ENCODE peak calls at places on chromosomes 12 and 14, in six cellular contexts. D is esophagus muscularis mucosa, J is fibroblast of lung, S is GM12878, W is adrenal gland, K is body of pancreas. G is an unnamed sample. For H3K4me1 and H3K9me3, the result is how much of the 10 kb centered on the place peaks cover.

GRCh38 chr12:8065991-8066594 is at the start of gene C3AR1:
- DNase-seq in J (peak), K (no peak), S (no peak), D (no peak), W (no peak), G (no peak)

GRCh38 chr12:82966160-82966559 is 279.5 kb downstream of the TMTC2 start:
- DNase-seq in S (no peak), D (no peak), W (no peak), J (no peak), K (no peak), G (no peak)

GRCh38 chr12:113893221-113893620 is 72.9 kb downstream of the RBM19 start:
- DNase-seq in K (no peak), D (no peak), J (no peak), W (no peak), S (no peak), G (peak)

GRCh38 chr12:52149182-52149641 is 42.6 kb downstream of the KRT80 start:
- DNase-seq in D (no peak), W (no peak), J (no peak), S (no peak), K (no peak), G (no peak)

GRCh38 chr12:121364657-121365265 is 12.6 kb upstream of the ANAPC5 start:
- DNase-seq in K (no peak), J (peak), S (no peak), W (no peak), D (no peak), G (no peak)

GRCh38 chr12:110917467-110917866 is 2.9 kb downstream of the MYL2 start:
- DNase-seq in W (no peak), S (no peak), K (no peak), J (peak), D (no peak), G (peak)

GRCh38 chr14:69059658-69060648 is 80.9 kb upstream of the ACTN1 start:
- DNase-seq in D (no peak), J (peak), S (no peak), K (no peak), W (peak), G (peak)

GRCh38 chr14:68815288-68816182 is 22.7 kb upstream of the ZFP36L1 start:
- DNase-seq in D (no peak), J (no peak), S (no peak), K (no peak), W (no peak), G (no peak)

GRCh38 chr14:21060590-21061346 is 3.1 kb downstream of the RNASE8 start:
- DNase-seq in W (no peak), J (no peak), S (no peak), D (no peak), K (no peak), G (no peak)

GRCh38 chr14:69901113-69901951 is 22.1 kb downstream of the SMOC1 start:
- DNase-seq in K (no peak), S (no peak), W (no peak), J (no peak), D (no peak), G (no peak)

GRCh38 chr12:42332301-42332894 is 6.4 kb downstream of the PPHLN1 start:
- DNase-seq in J (peak), K (peak), S (no peak), W (no peak), D (no peak), G (no peak)

GRCh38 chr12:46209914-46210834 is 58.7 kb downstream of the SLC38A1 start:
- DNase-seq in J (peak), W (no peak), K (peak), S (peak), D (no peak), G (no peak)

GRCh38 chr14:51319181-51319597 is 79.1 kb downstream of the TMX1 start:
- DNase-seq in D (no peak), K (no peak), W (no peak), J (peak), S (no peak), G (no peak)

GRCh38 chr12:66678640-66679268 is at the start of gene GRIP1:
- DNase-seq in W (no peak), J (peak), D (no peak), S (no peak), K (no peak), G (no peak)

GRCh38 chr12:85424581-85425348 is 144.7 kb downstream of the ALX1 start:
- DNase-seq in S (peak), K (peak), J (peak), W (peak), D (no peak), G (no peak)

GRCh38 chr12:79364197-79364596 is 326.6 kb downstream of the PAWR start:
- DNase-seq in D (no peak), J (peak), W (no peak), S (no peak), K (no peak), G (no peak)

GRCh38 chr12:64496839-64497400 is 45.0 kb downstream of the TBK1 start:
- DNase-seq in S (no peak), W (no peak), K (no peak), D (no peak), J (no peak), G (no peak)

GRCh38 chr14:36068777-36069534 is 107.6 kb downstream of the PTCSC3 start:
- DNase-seq in W (no peak), D (no peak), S (no peak), J (peak), K (no peak), G (peak)

GRCh38 chr14:22556990-22557623 is 31.9 kb downstream of the DAD1 start:
- DNase-seq in J (peak), W (peak), K (peak), D (no peak), S (no peak), G (peak)

GRCh38 chr12:92827836-92828431 is 101.2 kb downstream of the EEA1 start:
- DNase-seq in W (no peak), S (peak), J (peak), D (no peak), K (no peak), G (peak)

GRCh38 chr14:99565383-99565782 is 38.6 kb downstream of the CCDC85C start:
- DNase-seq in S (no peak), W (no peak), D (no peak), K (no peak), J (no peak), G (no peak)
- H3K4me1 ChIP-seq in S (under half), W (half or more), D (half or more), K (half or more), J (under half), G (half or more)

GRCh38 chr12:108596854-108597558 is 878 bp downstream of the TMEM119 start:
- DNase-seq in J (no peak), S (no peak), W (no peak), K (no peak), D (no peak), G (no peak)
- H3K4me3 ChIP-seq in J (peak), S (no peak), W (peak), K (no peak), D (peak), G (peak)

GRCh38 chr12:402127-402456 is 648 bp downstream of the CCDC77 start:
- DNase-seq in J (peak), S (no peak), W (no peak), D (no peak), K (no peak), G (no peak)
- H3K9me3 ChIP-seq in J (under half), S (under half), W (under half), D (under half), K (under half), G (under half)

DNA sequence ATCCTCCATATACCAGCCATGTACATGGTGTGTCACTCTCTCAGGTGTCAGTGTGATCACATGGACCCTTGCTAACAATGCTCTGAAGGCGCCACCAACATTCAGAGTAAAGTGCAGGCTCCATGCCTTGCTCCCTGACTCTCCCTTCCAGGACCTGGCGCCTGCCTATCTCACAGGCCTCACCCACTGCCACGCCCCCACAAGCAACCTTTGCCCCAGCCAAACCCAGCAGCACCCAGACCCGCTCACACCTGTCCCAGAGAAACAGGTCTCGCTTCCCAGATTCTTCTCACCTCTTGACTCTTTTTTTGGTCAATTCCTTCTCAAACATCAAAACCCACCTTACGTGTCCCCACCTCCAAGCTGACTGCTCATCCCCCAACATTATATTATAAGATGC is 52.3 kb downstream of the KCNK10 start:
- DNase-seq in S (no peak), J (no peak), W (no peak), D (no peak), K (peak), G (no peak)
- H3K4me1 ChIP-seq in S (under half), J (under half), W (under half), D (under half), K (under half), G (under half)

GRCh38 chr12:19967486-19967885 is 400.9 kb upstream of the PDE3A start:
- DNase-seq in J (peak), D (no peak), W (peak), S (peak), K (peak), G (no peak)
- H3K4me3 ChIP-seq in J (no peak), D (no peak), W (no peak), S (no peak), K (no peak), G (no peak)

DNA sequence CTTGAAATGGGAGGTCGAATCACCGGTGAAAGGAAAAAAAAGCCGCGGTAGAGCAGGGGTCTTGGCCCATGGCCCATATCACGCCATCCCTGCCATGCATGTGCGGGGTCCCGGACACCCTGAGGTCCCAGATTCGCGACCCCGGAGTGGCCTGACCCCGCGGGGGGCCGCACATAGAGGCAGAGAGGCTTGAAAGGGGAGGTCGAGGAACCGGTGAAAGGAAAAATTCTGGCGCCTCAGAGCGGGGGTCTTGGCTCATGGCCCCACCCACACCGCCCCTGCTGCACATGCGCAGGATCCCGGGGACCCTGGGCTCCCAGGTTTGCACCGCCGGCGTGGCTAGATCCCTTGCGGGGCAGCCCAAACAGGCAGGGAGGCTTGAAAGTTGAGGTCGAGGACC is 319.8 kb downstream of the ALG10 start:
- DNase-seq in K (no peak), W (no peak), S (no peak), D (no peak), J (no peak), G (no peak)
- H3K9me3 ChIP-seq in K (under half), W (under half), S (under half), D (under half), J (under half), G (under half)

GRCh38 chr14:103627073-103628025 is 1.7 kb upstream of the KLC1 start:
- DNase-seq in W (no peak), J (no peak), S (no peak), K (no peak), D (no peak), G (no peak)

GRCh38 chr14:103624860-103625259 is 4.2 kb upstream of the KLC1 start:
- DNase-seq in W (peak), J (peak), S (no peak), D (peak), K (peak), G (peak)

GRCh38 chr14:103623883-103624482 is 5.0 kb upstream of the KLC1 start:
- DNase-seq in W (peak), D (no peak), K (peak), S (no peak), J (no peak), G (no peak)

GRCh38 chr14:103626150-103626850 is 2.7 kb upstream of the KLC1 start:
- DNase-seq in W (no peak), S (no peak), K (no peak), D (no peak), J (no peak), G (no peak)

DNA sequence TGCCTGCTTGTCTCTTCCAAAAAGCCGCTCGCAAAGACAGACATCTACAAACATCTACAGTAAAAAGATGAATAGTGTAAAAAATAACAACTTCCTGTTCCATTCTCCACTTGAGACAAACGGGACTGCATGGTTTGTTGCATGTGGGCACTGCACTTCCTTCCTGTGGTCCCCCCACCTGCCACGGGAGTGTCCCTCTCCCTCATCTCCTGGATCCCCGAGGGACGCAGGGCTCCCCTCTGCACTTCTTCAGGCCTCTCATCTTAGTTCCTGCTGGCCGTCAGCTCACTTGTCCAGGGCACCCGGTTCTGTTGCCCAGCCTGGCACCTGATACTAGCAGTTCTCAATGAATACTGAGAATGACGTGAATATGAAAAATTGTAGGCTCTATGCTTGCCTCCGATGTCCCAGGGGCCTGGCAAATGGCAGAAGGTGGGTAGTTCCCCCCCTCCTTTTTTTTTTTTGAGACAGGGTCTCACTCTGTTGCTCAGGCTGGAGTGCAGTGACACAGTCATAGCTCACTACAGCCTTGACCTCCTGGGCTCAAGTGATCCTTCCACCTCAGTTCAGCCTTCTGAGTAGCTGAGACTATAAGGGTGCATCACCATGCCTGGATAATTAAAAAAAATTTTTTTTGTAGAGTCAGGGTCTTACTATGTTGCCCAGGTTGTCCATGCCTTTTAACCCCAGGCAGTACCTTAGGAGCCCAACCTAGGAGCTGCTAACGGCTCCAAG is 3.5 kb upstream of the KLC1 start:
- DNase-seq in K (no peak), D (no peak), J (no peak), S (no peak), W (no peak), G (no peak)
- H3K4me1 ChIP-seq in K (under half), D (under half), J (under half), S (under half), W (under half), G (under half)

DNA sequence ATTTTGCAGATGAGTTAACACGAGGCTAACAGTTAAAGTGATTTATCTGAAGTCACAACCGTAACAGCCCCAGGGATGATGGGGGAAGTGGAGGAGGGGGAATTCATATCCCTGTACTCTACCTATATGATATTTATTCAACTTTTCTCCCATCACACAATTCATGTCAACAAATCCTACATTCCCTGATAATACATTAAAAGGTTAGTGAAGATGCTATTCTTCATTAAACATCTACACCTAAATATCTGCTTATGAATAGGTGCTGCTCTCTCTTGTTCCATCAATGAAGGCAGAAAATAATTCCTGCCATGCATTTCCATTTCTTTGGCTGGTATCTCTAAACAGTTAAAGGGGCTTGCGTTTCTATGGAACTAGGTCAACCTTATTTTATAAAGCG is 6.8 kb downstream of the YBX3 start:
- DNase-seq in S (no peak), D (no peak), K (no peak), J (no peak), W (no peak), G (no peak)
- H3K4me3 ChIP-seq in S (no peak), D (peak), K (no peak), J (peak), W (no peak), G (no peak)

GRCh38 chr14:20035938-20036337 is at the start of gene OR4K13:
- DNase-seq in K (no peak), D (no peak), S (no peak), W (no peak), J (no peak), G (no peak)

GRCh38 chr14:20031058-20031457 is 4.8 kb downstream of the OR4K13 start:
- DNase-seq in S (no peak), K (no peak), J (no peak), D (no peak), W (no peak), G (no peak)

DNA sequence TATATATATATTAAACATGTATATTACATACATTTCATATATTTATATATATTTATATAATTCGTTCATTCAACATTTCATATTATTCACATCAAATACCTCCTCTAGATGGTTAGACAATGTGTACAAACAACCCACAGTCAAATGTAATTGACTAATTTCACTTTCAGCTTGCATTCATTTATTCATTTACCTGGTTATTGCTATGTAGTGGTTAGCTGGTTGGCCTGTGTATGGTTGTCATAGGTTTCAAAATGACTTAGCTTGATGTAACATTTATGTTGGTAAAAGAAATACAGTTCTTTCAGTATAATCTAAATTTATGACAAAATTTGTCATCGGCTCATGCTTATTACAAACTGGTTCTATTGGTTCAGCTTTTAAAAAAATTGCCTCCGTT is 389 bp downstream of the OR4K13 start:
- DNase-seq in S (no peak), J (no peak), D (no peak), W (no peak), K (no peak), G (no peak)
- H3K9me3 ChIP-seq in S (under half), J (under half), D (under half), W (under half), K (under half), G (under half)

G was measured in SJSA1.